ENCODE peak calls at places on chromosome 19, in eight cellular contexts. One of them, this sample, is unnamed.

GRCh38 chr19:48992571-48993174 is 436 bp downstream of the GYS1 start:
- DNase-seq in SK-N-DZ: no peak
- DNase-seq in activated CD4-positive, alpha-beta T cell treated with anti-CD3 and anti-CD28 coated beads for 4 hours: no peak
- DNase-seq in D341Med: peak; percentile 32
- DNase-seq in aorta: no peak
- DNase-seq in NCI-H2171 treated with DMSO at 0.1 percent for 48 hours: no peak
- DNase-seq in NCI-H2081: no peak
- DNase-seq in GM13976: no peak
- DNase-seq in this sample: no peak

GRCh38 chr19:45772130-45772880 is 3.3 kb upstream of the SIX5 start:
- DNase-seq in SK-N-DZ: no peak
- DNase-seq in activated CD4-positive, alpha-beta T cell treated with anti-CD3 and anti-CD28 coated beads for 4 hours: no peak
- DNase-seq in D341Med: no peak
- DNase-seq in aorta: no peak
- DNase-seq in NCI-H2171 treated with DMSO at 0.1 percent for 48 hours: no peak
- DNase-seq in NCI-H2081: no peak
- DNase-seq in GM13976: no peak
- DNase-seq in this sample: no peak

GRCh38 chr19:40726279-40726678 is 9.4 kb downstream of the ITPKC start:
- DNase-seq in SK-N-DZ: no peak
- DNase-seq in activated CD4-positive, alpha-beta T cell treated with anti-CD3 and anti-CD28 coated beads for 4 hours: no peak
- DNase-seq in D341Med: no peak
- DNase-seq in aorta: no peak
- DNase-seq in NCI-H2171 treated with DMSO at 0.1 percent for 48 hours: no peak
- DNase-seq in NCI-H2081: no peak
- DNase-seq in GM13976: no peak
- DNase-seq in this sample: no peak

GRCh38 chr19:44582581-44583265 is 30.6 kb upstream of the IGSF23 start:
- DNase-seq in SK-N-DZ: no peak
- DNase-seq in activated CD4-positive, alpha-beta T cell treated with anti-CD3 and anti-CD28 coated beads for 4 hours: no peak
- DNase-seq in D341Med: peak; percentile 79
- DNase-seq in aorta: no peak
- DNase-seq in NCI-H2171 treated with DMSO at 0.1 percent for 48 hours: no peak
- DNase-seq in NCI-H2081: no peak
- DNase-seq in GM13976: peak; percentile 24
- DNase-seq in this sample: no peak

GRCh38 chr19:15378529-15379082 is 981 bp downstream of the AKAP8 start:
- DNase-seq in SK-N-DZ: peak; percentile 17
- DNase-seq in activated CD4-positive, alpha-beta T cell treated with anti-CD3 and anti-CD28 coated beads for 4 hours: peak; percentile 52
- DNase-seq in D341Med: peak; percentile 63
- DNase-seq in aorta: peak; percentile 61
- DNase-seq in NCI-H2171 treated with DMSO at 0.1 percent for 48 hours: peak; percentile 51
- DNase-seq in NCI-H2081: peak; percentile 39
- DNase-seq in GM13976: peak; percentile 80
- DNase-seq in this sample: peak; percentile 81

GRCh38 chr19:42081584-42082258 is 5.8 kb downstream of the ZNF574 start:
- DNase-seq in SK-N-DZ: no peak
- DNase-seq in activated CD4-positive, alpha-beta T cell treated with anti-CD3 and anti-CD28 coated beads for 4 hours: no peak
- DNase-seq in D341Med: peak; percentile 56
- DNase-seq in aorta: no peak
- DNase-seq in NCI-H2171 treated with DMSO at 0.1 percent for 48 hours: peak; percentile 16
- DNase-seq in NCI-H2081: peak; percentile 13
- DNase-seq in GM13976: peak; percentile 52
- DNase-seq in this sample: peak; percentile 42

GRCh38 chr19:49553451-49554271 is 25.9 kb downstream of the RCN3 start:
- DNase-seq in SK-N-DZ: no peak
- DNase-seq in activated CD4-positive, alpha-beta T cell treated with anti-CD3 and anti-CD28 coated beads for 4 hours: peak; percentile 69
- DNase-seq in D341Med: peak; percentile 8
- DNase-seq in aorta: no peak
- DNase-seq in NCI-H2171 treated with DMSO at 0.1 percent for 48 hours: peak; percentile 42
- DNase-seq in NCI-H2081: no peak
- DNase-seq in GM13976: no peak
- DNase-seq in this sample: no peak

GRCh38 chr19:17944301-17944700 is 11.5 kb downstream of the CCDC124 start:
- DNase-seq in SK-N-DZ: no peak
- DNase-seq in activated CD4-positive, alpha-beta T cell treated with anti-CD3 and anti-CD28 coated beads for 4 hours: no peak
- DNase-seq in D341Med: no peak
- DNase-seq in aorta: no peak
- DNase-seq in NCI-H2171 treated with DMSO at 0.1 percent for 48 hours: no peak
- DNase-seq in NCI-H2081: no peak
- DNase-seq in GM13976: no peak
- DNase-seq in this sample: no peak

GRCh38 chr19:16226878-16227836 is 29.4 kb downstream of the AP1M1 start:
- DNase-seq in SK-N-DZ: no peak
- DNase-seq in activated CD4-positive, alpha-beta T cell treated with anti-CD3 and anti-CD28 coated beads for 4 hours: no peak
- DNase-seq in D341Med: peak; percentile 24
- DNase-seq in aorta: peak; percentile 45
- DNase-seq in NCI-H2171 treated with DMSO at 0.1 percent for 48 hours: no peak
- DNase-seq in NCI-H2081: no peak
- DNase-seq in GM13976: no peak
- DNase-seq in this sample: no peak

GRCh38 chr19:49338691-49339363 is 3.6 kb downstream of the CD37 start:
- DNase-seq in SK-N-DZ: no peak
- DNase-seq in activated CD4-positive, alpha-beta T cell treated with anti-CD3 and anti-CD28 coated beads for 4 hours: no peak
- DNase-seq in D341Med: peak; percentile 61
- DNase-seq in aorta: peak; percentile 75
- DNase-seq in NCI-H2171 treated with DMSO at 0.1 percent for 48 hours: no peak
- DNase-seq in NCI-H2081: no peak
- DNase-seq in GM13976: no peak
- DNase-seq in this sample: no peak

GRCh38 chr19:6739884-6740588 is 556 bp downstream of the TRIP10 start:
- DNase-seq in SK-N-DZ: peak; percentile 29
- DNase-seq in activated CD4-positive, alpha-beta T cell treated with anti-CD3 and anti-CD28 coated beads for 4 hours: peak; percentile 14
- DNase-seq in D341Med: no peak
- DNase-seq in aorta: no peak
- DNase-seq in NCI-H2171 treated with DMSO at 0.1 percent for 48 hours: no peak
- DNase-seq in NCI-H2081: no peak
- DNase-seq in GM13976: peak; percentile 71
- DNase-seq in this sample: no peak

GRCh38 chr19:35107541-35107939 is 8.1 kb upstream of the FXYD3 start:
- DNase-seq in SK-N-DZ: no peak
- DNase-seq in activated CD4-positive, alpha-beta T cell treated with anti-CD3 and anti-CD28 coated beads for 4 hours: no peak
- DNase-seq in D341Med: no peak
- DNase-seq in aorta: no peak
- DNase-seq in NCI-H2171 treated with DMSO at 0.1 percent for 48 hours: no peak
- DNase-seq in NCI-H2081: no peak
- DNase-seq in GM13976: no peak
- DNase-seq in this sample: no peak

GRCh38 chr19:48963371-48964204 is 1.5 kb upstream of the FTL start:
- DNase-seq in SK-N-DZ: peak; percentile 43
- DNase-seq in activated CD4-positive, alpha-beta T cell treated with anti-CD3 and anti-CD28 coated beads for 4 hours: peak; percentile 64
- DNase-seq in D341Med: no peak
- DNase-seq in aorta: peak; percentile 89
- DNase-seq in NCI-H2171 treated with DMSO at 0.1 percent for 48 hours: peak; percentile 57
- DNase-seq in NCI-H2081: no peak
- DNase-seq in GM13976: peak; percentile 87
- DNase-seq in this sample: peak; percentile 50

GRCh38 chr19:10292206-10292788 is 2.5 kb downstream of the ICAM5 start:
- DNase-seq in SK-N-DZ: peak; percentile 59
- DNase-seq in activated CD4-positive, alpha-beta T cell treated with anti-CD3 and anti-CD28 coated beads for 4 hours: peak; percentile 64
- DNase-seq in D341Med: peak; percentile 82
- DNase-seq in aorta: peak; percentile 90
- DNase-seq in NCI-H2171 treated with DMSO at 0.1 percent for 48 hours: no peak
- DNase-seq in NCI-H2081: no peak
- DNase-seq in GM13976: peak; percentile 93
- DNase-seq in this sample: peak; percentile 70

GRCh38 chr19:11496391-11497163 is 9.1 kb downstream of the ZNF653 start:
- DNase-seq in SK-N-DZ: peak; percentile 59
- DNase-seq in activated CD4-positive, alpha-beta T cell treated with anti-CD3 and anti-CD28 coated beads for 4 hours: peak; percentile 56
- DNase-seq in D341Med: peak; percentile 88
- DNase-seq in aorta: peak; percentile 82
- DNase-seq in NCI-H2171 treated with DMSO at 0.1 percent for 48 hours: peak; percentile 16
- DNase-seq in NCI-H2081: peak; percentile 34
- DNase-seq in GM13976: peak; percentile 82
- DNase-seq in this sample: no peak

GRCh38 chr19:48617146-48617937 is 1.6 kb downstream of the RPL18 start:
- DNase-seq in SK-N-DZ: no peak
- DNase-seq in activated CD4-positive, alpha-beta T cell treated with anti-CD3 and anti-CD28 coated beads for 4 hours: no peak
- DNase-seq in D341Med: no peak
- DNase-seq in aorta: no peak
- DNase-seq in NCI-H2171 treated with DMSO at 0.1 percent for 48 hours: no peak
- DNase-seq in NCI-H2081: no peak
- DNase-seq in GM13976: no peak
- DNase-seq in this sample: no peak

GRCh38 chr19:8641908-8642547 is 11.6 kb downstream of the NFILZ start:
- DNase-seq in SK-N-DZ: peak; percentile 19
- DNase-seq in activated CD4-positive, alpha-beta T cell treated with anti-CD3 and anti-CD28 coated beads for 4 hours: no peak
- DNase-seq in D341Med: no peak
- DNase-seq in aorta: no peak
- DNase-seq in NCI-H2171 treated with DMSO at 0.1 percent for 48 hours: peak; percentile 23
- DNase-seq in NCI-H2081: no peak
- DNase-seq in GM13976: peak; percentile 55
- DNase-seq in this sample: no peak

GRCh38 chr19:33301011-33301899 is 1.1 kb downstream of the CEBPA start:
- DNase-seq in SK-N-DZ: no peak
- DNase-seq in activated CD4-positive, alpha-beta T cell treated with anti-CD3 and anti-CD28 coated beads for 4 hours: no peak
- DNase-seq in D341Med: peak; percentile 65
- DNase-seq in aorta: no peak
- DNase-seq in NCI-H2171 treated with DMSO at 0.1 percent for 48 hours: no peak
- DNase-seq in NCI-H2081: no peak
- DNase-seq in GM13976: peak; percentile 27
- DNase-seq in this sample: no peak

GRCh38 chr19:56839665-56840451 is 668 bp downstream of the PEG3 start:
- DNase-seq in SK-N-DZ: peak; percentile 98
- DNase-seq in activated CD4-positive, alpha-beta T cell treated with anti-CD3 and anti-CD28 coated beads for 4 hours: no peak
- DNase-seq in D341Med: peak; percentile 79
- DNase-seq in aorta: peak; percentile 96
- DNase-seq in NCI-H2171 treated with DMSO at 0.1 percent for 48 hours: no peak
- DNase-seq in NCI-H2081: no peak
- DNase-seq in GM13976: no peak
- DNase-seq in this sample: no peak

GRCh38 chr19:37218592-37218935 is 550 bp downstream of the ZNF383 start:
- DNase-seq in SK-N-DZ: no peak
- DNase-seq in activated CD4-positive, alpha-beta T cell treated with anti-CD3 and anti-CD28 coated beads for 4 hours: no peak
- DNase-seq in D341Med: no peak
- DNase-seq in aorta: no peak
- DNase-seq in NCI-H2171 treated with DMSO at 0.1 percent for 48 hours: no peak
- DNase-seq in NCI-H2081: no peak
- DNase-seq in GM13976: no peak
- DNase-seq in this sample: no peak

GRCh38 chr19:35256566-35256965 is 7.8 kb downstream of the LSR start:
- DNase-seq in SK-N-DZ: no peak
- DNase-seq in activated CD4-positive, alpha-beta T cell treated with anti-CD3 and anti-CD28 coated beads for 4 hours: no peak
- DNase-seq in D341Med: no peak
- DNase-seq in aorta: no peak
- DNase-seq in NCI-H2171 treated with DMSO at 0.1 percent for 48 hours: no peak
- DNase-seq in NCI-H2081: no peak
- DNase-seq in GM13976: no peak
- DNase-seq in this sample: no peak

GRCh38 chr19:1888385-1888784 is 3.1 kb upstream of the ABHD17A start:
- DNase-seq in SK-N-DZ: no peak
- DNase-seq in activated CD4-positive, alpha-beta T cell treated with anti-CD3 and anti-CD28 coated beads for 4 hours: no peak
- DNase-seq in D341Med: no peak
- DNase-seq in aorta: no peak
- DNase-seq in NCI-H2171 treated with DMSO at 0.1 percent for 48 hours: no peak
- DNase-seq in NCI-H2081: no peak
- DNase-seq in GM13976: no peak
- DNase-seq in this sample: no peak

GRCh38 chr19:39473443-39473960 is 7.1 kb upstream of the TIMM50 start:
- DNase-seq in SK-N-DZ: no peak
- DNase-seq in activated CD4-positive, alpha-beta T cell treated with anti-CD3 and anti-CD28 coated beads for 4 hours: no peak
- DNase-seq in D341Med: no peak
- DNase-seq in aorta: no peak
- DNase-seq in NCI-H2171 treated with DMSO at 0.1 percent for 48 hours: no peak
- DNase-seq in NCI-H2081: no peak
- DNase-seq in GM13976: no peak
- DNase-seq in this sample: no peak

GRCh38 chr19:5665781-5666513 is 14.4 kb downstream of the MICOS13 start:
- DNase-seq in SK-N-DZ: no peak
- DNase-seq in activated CD4-positive, alpha-beta T cell treated with anti-CD3 and anti-CD28 coated beads for 4 hours: no peak
- DNase-seq in D341Med: no peak
- DNase-seq in aorta: no peak
- DNase-seq in NCI-H2171 treated with DMSO at 0.1 percent for 48 hours: no peak
- DNase-seq in NCI-H2081: no peak
- DNase-seq in GM13976: no peak
- DNase-seq in this sample: no peak

GRCh38 chr19:10748924-10749434 is 31.1 kb downstream of the DNM2 start:
- DNase-seq in SK-N-DZ: no peak
- DNase-seq in activated CD4-positive, alpha-beta T cell treated with anti-CD3 and anti-CD28 coated beads for 4 hours: no peak
- DNase-seq in D341Med: peak; percentile 86
- DNase-seq in aorta: peak; percentile 67
- DNase-seq in NCI-H2171 treated with DMSO at 0.1 percent for 48 hours: peak; percentile 76
- DNase-seq in NCI-H2081: peak; percentile 55
- DNase-seq in GM13976: no peak
- DNase-seq in this sample: no peak

GRCh38 chr19:32066056-32066455 is 279.4 kb upstream of the ZNF507 start:
- DNase-seq in SK-N-DZ: no peak
- DNase-seq in activated CD4-positive, alpha-beta T cell treated with anti-CD3 and anti-CD28 coated beads for 4 hours: no peak
- DNase-seq in D341Med: no peak
- DNase-seq in aorta: no peak
- DNase-seq in NCI-H2171 treated with DMSO at 0.1 percent for 48 hours: no peak
- DNase-seq in NCI-H2081: no peak
- DNase-seq in GM13976: no peak
- DNase-seq in this sample: no peak

GRCh38 chr19:56245062-56245740 is 27.3 kb upstream of the EDDM13 start:
- DNase-seq in SK-N-DZ: no peak
- DNase-seq in activated CD4-positive, alpha-beta T cell treated with anti-CD3 and anti-CD28 coated beads for 4 hours: no peak
- DNase-seq in D341Med: no peak
- DNase-seq in aorta: no peak
- DNase-seq in NCI-H2171 treated with DMSO at 0.1 percent for 48 hours: no peak
- DNase-seq in NCI-H2081: no peak
- DNase-seq in GM13976: no peak
- DNase-seq in this sample: no peak

GRCh38 chr19:5892772-5893275 is 10.8 kb downstream of the NDUFA11 start:
- DNase-seq in SK-N-DZ: no peak
- DNase-seq in activated CD4-positive, alpha-beta T cell treated with anti-CD3 and anti-CD28 coated beads for 4 hours: no peak
- DNase-seq in D341Med: no peak
- DNase-seq in aorta: no peak
- DNase-seq in NCI-H2171 treated with DMSO at 0.1 percent for 48 hours: no peak
- DNase-seq in NCI-H2081: no peak
- DNase-seq in GM13976: no peak
- DNase-seq in this sample: no peak

GRCh38 chr19:41569481-41570150 is 6.3 kb upstream of the CEACAM21 start:
- DNase-seq in SK-N-DZ: no peak
- DNase-seq in activated CD4-positive, alpha-beta T cell treated with anti-CD3 and anti-CD28 coated beads for 4 hours: no peak
- DNase-seq in D341Med: no peak
- DNase-seq in aorta: no peak
- DNase-seq in NCI-H2171 treated with DMSO at 0.1 percent for 48 hours: no peak
- DNase-seq in NCI-H2081: peak; percentile 11
- DNase-seq in GM13976: no peak
- DNase-seq in this sample: no peak

GRCh38 chr19:38155453-38155852 is 68.6 kb downstream of the DPF1 start:
- DNase-seq in SK-N-DZ: no peak
- DNase-seq in activated CD4-positive, alpha-beta T cell treated with anti-CD3 and anti-CD28 coated beads for 4 hours: no peak
- DNase-seq in D341Med: no peak
- DNase-seq in aorta: no peak
- DNase-seq in NCI-H2171 treated with DMSO at 0.1 percent for 48 hours: no peak
- DNase-seq in NCI-H2081: no peak
- DNase-seq in GM13976: no peak
- DNase-seq in this sample: no peak

GRCh38 chr19:18206018-18206417 is 2.2 kb upstream of the RAB3A start:
- DNase-seq in SK-N-DZ: no peak
- DNase-seq in activated CD4-positive, alpha-beta T cell treated with anti-CD3 and anti-CD28 coated beads for 4 hours: no peak
- DNase-seq in D341Med: no peak
- DNase-seq in aorta: no peak
- DNase-seq in NCI-H2171 treated with DMSO at 0.1 percent for 48 hours: no peak
- DNase-seq in NCI-H2081: no peak
- DNase-seq in GM13976: no peak
- DNase-seq in this sample: no peak

GRCh38 chr19:12939292-12939606 is 840 bp downstream of the CALR start:
- DNase-seq in SK-N-DZ: no peak
- DNase-seq in activated CD4-positive, alpha-beta T cell treated with anti-CD3 and anti-CD28 coated beads for 4 hours: peak; percentile 36
- DNase-seq in D341Med: no peak
- DNase-seq in aorta: no peak
- DNase-seq in NCI-H2171 treated with DMSO at 0.1 percent for 48 hours: no peak
- DNase-seq in NCI-H2081: no peak
- DNase-seq in GM13976: no peak
- DNase-seq in this sample: no peak

GRCh38 chr19:55590621-55591020 is 8.7 kb downstream of the FIZ1 start:
- DNase-seq in SK-N-DZ: no peak
- DNase-seq in activated CD4-positive, alpha-beta T cell treated with anti-CD3 and anti-CD28 coated beads for 4 hours: no peak
- DNase-seq in D341Med: no peak
- DNase-seq in aorta: no peak
- DNase-seq in NCI-H2171 treated with DMSO at 0.1 percent for 48 hours: no peak
- DNase-seq in NCI-H2081: peak; percentile 2
- DNase-seq in GM13976: no peak
- DNase-seq in this sample: no peak

This sample was measured in GM19239.